ENCODE peak calls at places on chromosome 1, in nine cellular contexts. A is D341Med; U is amniotic stem cell; Y is small intestine; G is hepatic stellate cell; Q is cardiac muscle cell; B is NT2/D1; P is naive thymus-derived CD8-positive, alpha-beta T cell; T is activated T-helper 9 cell treated with anti-CD3 and anti-CD28 coated beads, Interleukin-2, amount 50 U/mL, for 16 hours. R is an unnamed sample.

GRCh38 chr1:204506969-204507316 is 9.3 kb upstream of the MDM4 start:
- DNase-seq in Y (peak), U (peak), B (peak), A (peak), Q (peak), T (peak), P (peak), G (peak), R (peak)

GRCh38 chr1:208691012-208691411 is 446.8 kb upstream of the PLXNA2 start:
- DNase-seq in T (no peak), U (no peak), A (no peak), B (no peak), Q (no peak), P (no peak), G (no peak), Y (no peak), R (no peak)

GRCh38 chr1:228006034-228006792 is 585 bp upstream of the WNT3A start:
- DNase-seq in A (peak), T (no peak), Q (no peak), B (no peak), G (no peak), P (no peak), Y (no peak), U (no peak), R (peak)

GRCh38 chr1:27598902-27599528 is 4.9 kb downstream of the AHDC1 start:
- DNase-seq in T (no peak), A (peak), Y (no peak), G (peak), P (no peak), Q (peak), U (peak), B (no peak), R (no peak)

GRCh38 chr1:96524100-96524499 is 197.5 kb upstream of the PTBP2 start:
- DNase-seq in B (no peak), Q (peak), T (no peak), G (no peak), Y (no peak), U (no peak), A (no peak), P (no peak), R (no peak)

GRCh38 chr1:39675220-39675619 is 3.3 kb upstream of the NT5C1A start:
- DNase-seq in Y (peak), T (no peak), A (no peak), B (no peak), Q (no peak), P (no peak), G (no peak), U (no peak), R (no peak)

GRCh38 chr1:64933296-64934070 is 32.9 kb downstream of the JAK1 start:
- DNase-seq in T (no peak), B (no peak), Q (no peak), Y (no peak), A (no peak), G (peak), P (peak), U (peak), R (no peak)

GRCh38 chr1:72567511-72567910 is 285.2 kb upstream of the NEGR1 start:
- DNase-seq in B (no peak), U (no peak), T (no peak), A (no peak), Y (no peak), P (no peak), G (no peak), Q (peak), R (no peak)

GRCh38 chr1:151047591-151047924 is at the start of gene C1orf56:
- DNase-seq in P (peak), B (peak), A (peak), T (peak), G (peak), Q (peak), U (no peak), Y (peak), R (no peak)

GRCh38 chr1:1000357-1001056 is 610 bp upstream of the HES4 start:
- DNase-seq in P (peak), G (peak), U (peak), Y (no peak), T (peak), Q (peak), B (peak), A (peak), R (peak)

GRCh38 chr1:9129391-9130041 is 614 bp upstream of the GPR157 start:
- DNase-seq in U (no peak), G (peak), T (peak), Q (peak), B (peak), A (peak), P (peak), Y (peak), R (peak)

GRCh38 chr1:57024855-57025254 is 59.0 kb upstream of the C8B start:
- DNase-seq in G (no peak), Y (no peak), P (no peak), Q (no peak), U (no peak), T (no peak), B (no peak), A (no peak), R (no peak)

GRCh38 chr1:23555225-23555801 is 4.0 kb downstream of the ID3 start:
- DNase-seq in Y (no peak), P (no peak), Q (peak), A (no peak), U (no peak), G (no peak), B (no peak), T (no peak), R (no peak)

GRCh38 chr1:7752512-7753417 is 18.3 kb upstream of the VAMP3 start:
- DNase-seq in B (no peak), T (peak), Y (peak), U (peak), Q (peak), P (peak), G (peak), A (peak), R (no peak)

GRCh38 chr1:43858324-43858723 is 75.3 kb upstream of the ARTN start:
- DNase-seq in T (no peak), Q (peak), U (peak), Y (no peak), G (peak), B (peak), P (no peak), A (no peak), R (no peak)